ENCODE peak calls at places on chromosomes 11 and 22, in six cellular contexts. U, E, Q, B, M and C are unnamed samples. For H3K9me3, the result is how much of the 10 kb centered on the place peaks cover.

GRCh38 chr11:59667812-59668187 is 1.0 kb downstream of the PATL1 start:
- DNase-seq in M (no peak), Q (no peak), U (no peak), E (no peak), B (no peak), C (no peak)

GRCh38 chr11:105298174-105298573 is 158.6 kb upstream of the CARD18 start:
- DNase-seq in E (no peak), U (peak), B (peak), Q (no peak), M (no peak), C (no peak)

GRCh38 chr11:114180301-114181055 is 115.7 kb upstream of the NNMT start:
- DNase-seq in Q (peak), U (no peak), M (no peak), E (no peak), B (peak), C (peak)

GRCh38 chr11:65041206-65042035 is at the start of gene SAC3D1:
- DNase-seq in Q (peak), E (peak), M (no peak), U (peak), B (peak), C (no peak)

GRCh38 chr11:58193403-58193802 is 4.5 kb downstream of the OR9Q2 start:
- DNase-seq in B (no peak), U (no peak), Q (no peak), M (no peak), E (no peak), C (no peak)

GRCh38 chr22:28229566-28230483 is 310.8 kb upstream of the PITPNB start:
- DNase-seq in B (peak), U (peak), Q (no peak), M (no peak), E (no peak), C (no peak)

GRCh38 chr22:42303304-42304020 is 33.0 kb upstream of the TCF20 start:
- DNase-seq in M (no peak), E (no peak), Q (no peak), U (no peak), B (no peak), C (no peak)

GRCh38 chr11:119206512-119207299 is 567 bp downstream of the CBL start:
- DNase-seq in E (peak), M (no peak), U (no peak), B (peak), Q (peak), C (peak)

GRCh38 chr22:24517446-24517845 is 22.3 kb downstream of the UPB1 start:
- DNase-seq in E (no peak), M (no peak), U (no peak), Q (no peak), B (no peak), C (no peak)

GRCh38 chr11:121024989-121025388 is 1.1 kb downstream of the TBCEL start:
- DNase-seq in Q (peak), M (no peak), E (no peak), U (peak), B (peak), C (no peak)

GRCh38 chr11:109112748-109113378 is 309.1 kb upstream of the C11orf87 start:
- DNase-seq in M (no peak), U (no peak), Q (no peak), E (no peak), B (no peak), C (no peak)

GRCh38 chr11:106281455-106282173 is 204.2 kb downstream of the AASDHPPT start:
- DNase-seq in E (no peak), U (peak), Q (peak), B (peak), M (no peak), C (no peak)

GRCh38 chr11:63165710-63166310 is 21.8 kb upstream of the SLC22A24 start:
- DNase-seq in Q (no peak), E (no peak), M (no peak), U (no peak), B (no peak), C (no peak)

GRCh38 chr22:34917239-34917638 is 148.7 kb upstream of the ISX start:
- DNase-seq in U (no peak), M (no peak), Q (no peak), E (no peak), B (no peak), C (no peak)

GRCh38 chr11:12157241-12157661 is 46.9 kb downstream of the MICAL2 start:
- DNase-seq in Q (no peak), B (peak), U (peak), M (no peak), E (no peak), C (no peak)

GRCh38 chr11:6452219-6452618 is 11.4 kb upstream of the HPX start:
- DNase-seq in M (no peak), U (peak), B (no peak), Q (no peak), E (no peak), C (no peak)

GRCh38 chr11:2148253-2149000 is 9.2 kb upstream of the IGF2 start:
- DNase-seq in Q (no peak), E (no peak), M (no peak), B (no peak), U (no peak), C (no peak)

GRCh38 chr22:30943368-30943767 is 25.2 kb downstream of the MORC2 start:
- DNase-seq in Q (no peak), E (no peak), B (no peak), M (no peak), U (no peak), C (no peak)

GRCh38 chr22:22450343-22450839 is 58.2 kb downstream of the ZNF280B start:
- DNase-seq in B (no peak), Q (peak), U (no peak), E (no peak), M (no peak), C (no peak)

GRCh38 chr11:2769779-2770555 is 70.2 kb upstream of the KCNQ1OT1 start:
- DNase-seq in M (no peak), E (no peak), Q (no peak), U (no peak), B (no peak), C (no peak)

GRCh38 chr11:69431893-69432738 is 49.3 kb upstream of the LINC01488 start:
- DNase-seq in B (no peak), M (no peak), Q (no peak), E (no peak), U (no peak), C (no peak)

GRCh38 chr11:111633756-111634362 is 31.6 kb downstream of the SIK2 start:
- DNase-seq in M (no peak), U (peak), Q (no peak), E (no peak), B (no peak), C (no peak)

GRCh38 chr11:88105952-88106351 is 69.3 kb downstream of the RAB38 start:
- DNase-seq in U (no peak), E (no peak), M (no peak), B (no peak), Q (no peak), C (no peak)

GRCh38 chr11:34546511-34547206 is 33.1 kb upstream of the ELF5 start:
- DNase-seq in M (no peak), U (no peak), E (peak), Q (no peak), B (no peak), C (no peak)

GRCh38 chr22:20606041-20606783 is 98.8 kb downstream of the MED15 start:
- DNase-seq in U (peak), M (peak), B (peak), Q (peak), E (peak), C (peak)

GRCh38 chr11:2412323-2412722 is 11.8 kb downstream of the TSSC4 start:
- DNase-seq in B (no peak), U (no peak), Q (no peak), M (no peak), E (no peak), C (no peak)

GRCh38 chr11:36540998-36541397 is 26.8 kb upstream of the RAG1 start:
- DNase-seq in U (peak), Q (peak), E (no peak), B (peak), M (peak), C (peak)

GRCh38 chr11:70713988-70714665 is 315.8 kb downstream of the CTTN start:
- DNase-seq in M (peak), Q (no peak), E (peak), B (no peak), U (no peak), C (peak)

GRCh38 chr11:17927643-17928343 is 85.1 kb downstream of the SERGEF start:
- DNase-seq in U (peak), E (no peak), M (no peak), Q (no peak), B (peak), C (no peak)

GRCh38 chr11:124920870-124921609 is 2.0 kb downstream of the HEPN1 start:
- DNase-seq in Q (peak), E (peak), B (peak), U (peak), M (no peak), C (peak)

GRCh38 chr22:10741210-10741609 is 4786.8 kb upstream of the OR11H1 start:
- DNase-seq in U (no peak), B (no peak), E (no peak), M (no peak), Q (no peak), C (no peak)

GRCh38 chr11:42890773-42891172 is 421.0 kb upstream of the API5 start:
- DNase-seq in M (no peak), Q (no peak), E (no peak), U (no peak), B (no peak), C (no peak)

DNA sequence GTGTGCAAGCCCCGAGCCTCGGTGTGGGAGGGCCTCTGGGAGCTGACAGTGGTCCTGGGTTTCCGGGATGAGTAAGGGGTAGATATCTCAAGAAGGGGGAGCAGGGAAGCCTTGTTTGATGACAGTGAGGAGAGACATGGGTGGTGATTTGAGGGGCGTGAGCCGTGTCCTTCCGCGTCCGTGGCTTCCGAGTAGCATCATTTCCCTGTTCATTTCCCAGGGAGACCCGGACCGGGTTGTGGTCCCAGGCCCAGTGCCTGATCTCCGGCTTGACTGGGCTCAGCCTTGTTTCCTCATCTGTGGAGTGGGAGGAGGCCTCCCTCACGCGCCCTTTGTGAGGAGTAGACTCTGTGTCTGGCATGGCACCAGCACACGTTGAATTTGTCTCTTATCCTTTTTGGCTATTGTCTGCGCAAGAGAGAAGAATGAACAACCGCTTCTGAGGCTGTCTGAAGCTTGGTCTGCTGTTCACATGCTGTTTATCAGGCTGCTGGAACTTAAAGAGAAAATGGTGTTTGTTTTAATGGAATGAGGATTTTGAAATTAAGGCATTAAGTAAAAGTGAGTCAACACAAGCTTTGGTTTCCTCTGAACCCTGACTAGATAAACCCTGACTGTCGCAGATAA is 348.5 kb downstream of the TBC1D22A start:
- DNase-seq in M (no peak), U (peak), Q (peak), E (no peak), B (peak), C (no peak)
- H3K14ac ChIP-seq in M (no peak), U (no peak), Q (no peak), E (no peak), B (no peak), C (no peak)

DNA sequence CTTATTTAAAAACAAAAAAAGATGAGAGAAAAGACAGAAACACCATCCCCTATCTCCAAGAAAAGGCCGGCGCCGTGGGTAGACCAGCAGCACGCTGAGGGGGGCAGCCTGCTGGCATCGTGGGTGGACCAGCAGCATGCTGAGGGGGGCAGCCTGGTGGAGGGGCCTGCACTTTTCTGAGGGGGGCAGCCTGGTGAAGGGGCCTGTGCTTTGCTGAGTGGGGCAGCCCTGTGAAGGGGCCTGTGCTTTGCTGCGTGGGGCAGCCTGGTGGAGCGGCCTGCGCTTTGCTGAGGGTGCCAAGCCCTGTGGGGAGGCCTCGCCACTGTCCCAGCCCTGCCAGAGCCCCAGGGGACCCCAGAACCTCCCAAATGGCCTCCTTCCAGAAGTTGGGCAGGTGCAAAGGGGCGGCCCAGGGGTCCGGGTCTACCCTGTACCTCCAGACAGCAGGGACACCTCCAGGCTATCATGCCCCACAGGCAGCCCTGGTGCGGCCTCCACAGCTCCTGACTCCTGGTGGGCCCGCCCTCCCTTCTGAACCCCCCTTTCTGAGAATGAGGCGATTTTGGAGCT is 1185.7 kb downstream of the BRD1 start:
- DNase-seq in U (no peak), B (no peak), M (no peak), E (no peak), Q (no peak), C (no peak)
- H3K9me3 ChIP-seq in U (half or more), B (under half), M (under half), E (under half), Q (under half), C (under half)

GRCh38 chr11:44773351-44773965 is 46.7 kb downstream of the TSPAN18 start:
- DNase-seq in B (no peak), U (peak), Q (no peak), E (no peak), M (no peak), C (peak)
- H3K14ac ChIP-seq in B (no peak), U (no peak), Q (no peak), E (no peak), M (no peak), C (no peak)

GRCh38 chr11:74175923-74176322 is 4.8 kb downstream of the PPME1 start:
- DNase-seq in Q (no peak), E (no peak), M (no peak), B (no peak), U (no peak), C (no peak)
- H3K9me3 ChIP-seq in Q (under half), E (under half), M (under half), B (under half), U (under half), C (under half)

GRCh38 chr11:19736831-19737230 is 24.2 kb downstream of the NAV2 start:
- DNase-seq in B (no peak), Q (no peak), M (no peak), E (no peak), U (no peak), C (no peak)
- H3K14ac ChIP-seq in B (no peak), Q (no peak), M (no peak), E (no peak), U (no peak), C (no peak)

GRCh38 chr11:8810331-8811301 is 100.4 kb upstream of the AKIP1 start:
- DNase-seq in M (no peak), E (peak), Q (no peak), U (peak), B (peak), C (peak)
- H3K9me3 ChIP-seq in M (under half), E (under half), Q (under half), U (under half), B (under half), C (under half)

GRCh38 chr11:21636561-21636960 is 556.3 kb upstream of the ANO5 start:
- DNase-seq in Q (no peak), E (no peak), B (no peak), M (no peak), U (no peak), C (no peak)

GRCh38 chr11:21630934-21631478 is 561.9 kb upstream of the ANO5 start:
- DNase-seq in Q (no peak), E (no peak), U (no peak), M (no peak), B (no peak), C (no peak)

GRCh38 chr11:21635359-21635758 is 557.5 kb upstream of the ANO5 start:
- DNase-seq in B (no peak), Q (no peak), M (no peak), E (no peak), U (no peak), C (no peak)

GRCh38 chr11:21628641-21629040 is 564.2 kb upstream of the ANO5 start:
- DNase-seq in E (no peak), M (no peak), B (no peak), Q (no peak), U (no peak), C (no peak)

GRCh38 chr11:21634491-21634890 is 558.4 kb upstream of the ANO5 start:
- DNase-seq in Q (no peak), E (no peak), B (no peak), U (no peak), M (no peak), C (no peak)
- H3K14ac ChIP-seq in Q (no peak), E (no peak), B (no peak), U (no peak), M (no peak), C (no peak)

GRCh38 chr11:38226684-38227083 is 1628.6 kb upstream of the RAG2 start:
- DNase-seq in U (no peak), E (no peak), B (no peak), M (no peak), Q (no peak), C (no peak)

DNA sequence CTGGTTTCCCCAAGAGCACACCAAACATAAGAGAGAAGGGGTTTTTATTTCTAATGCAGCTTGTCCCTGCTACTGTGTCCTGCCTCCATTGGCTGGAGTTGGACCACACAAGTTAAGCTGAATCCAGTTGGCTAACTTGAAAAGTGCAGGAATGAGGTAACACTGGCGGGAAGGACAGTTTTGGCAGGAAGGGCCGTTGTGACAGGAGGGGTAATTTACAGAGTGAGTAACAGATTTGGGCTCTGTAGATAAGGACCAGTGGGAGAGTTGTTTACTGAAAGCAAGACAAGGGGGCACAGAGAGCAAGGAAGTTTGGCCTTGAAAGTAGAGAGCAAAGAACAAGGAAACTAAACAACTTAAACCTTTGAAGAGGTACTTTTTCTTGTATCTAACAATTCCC is 1623.3 kb upstream of the RAG2 start:
- DNase-seq in E (no peak), Q (no peak), B (no peak), U (no peak), M (no peak), C (no peak)
- H3K9me3 ChIP-seq in E (under half), Q (under half), B (under half), U (under half), M (under half), C (under half)

GRCh38 chr11:72179804-72180396 is 12.0 kb upstream of the FOLR1 start:
- DNase-seq in Q (no peak), U (no peak), B (no peak), M (no peak), E (no peak), C (no peak)

GRCh38 chr11:72173291-72173690 is 18.6 kb upstream of the FOLR1 start:
- DNase-seq in E (no peak), U (peak), M (no peak), B (no peak), Q (no peak), C (no peak)

GRCh38 chr11:72179049-72179803 is 12.7 kb upstream of the FOLR1 start:
- DNase-seq in E (no peak), Q (no peak), U (no peak), B (no peak), M (no peak), C (no peak)

DNA sequence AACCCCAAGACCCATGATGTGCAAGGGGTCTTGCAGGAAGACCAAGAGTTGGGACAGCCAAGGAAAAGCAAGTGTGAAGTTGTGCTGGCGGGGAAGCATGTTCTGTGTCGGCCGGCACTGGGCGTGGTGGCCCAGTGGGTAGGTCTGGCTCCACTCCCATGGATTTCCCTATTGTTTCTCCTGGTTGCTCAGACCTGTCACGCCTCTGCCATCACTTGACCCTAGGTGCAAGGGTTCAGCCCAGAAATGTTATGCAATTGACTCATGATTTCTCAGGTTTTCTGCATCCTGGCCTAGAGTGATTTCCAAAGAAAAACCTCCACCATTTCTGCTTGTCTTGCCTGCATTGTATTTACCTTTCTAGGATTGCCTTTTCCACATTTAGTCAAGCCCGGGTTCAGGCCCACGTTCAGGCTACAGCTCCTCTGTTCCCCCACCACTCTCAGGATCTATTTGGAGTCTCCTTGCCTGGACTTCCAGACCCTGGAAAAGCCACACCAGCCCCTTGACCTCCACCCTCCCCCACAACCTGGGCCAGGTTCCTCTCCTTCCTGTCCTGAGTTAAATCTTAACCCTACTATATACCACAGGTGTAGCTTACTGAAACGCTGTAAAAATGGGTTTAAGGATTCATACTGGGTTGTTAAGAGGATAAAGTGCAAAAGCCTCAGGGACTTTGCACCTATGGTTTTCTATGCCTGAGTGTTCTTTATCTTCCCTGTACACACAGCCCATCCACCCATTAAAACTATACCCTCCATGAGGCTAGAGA is 17.5 kb upstream of the FOLR1 start:
- DNase-seq in U (no peak), B (no peak), Q (no peak), M (no peak), E (no peak), C (no peak)
- H3K14ac ChIP-seq in U (no peak), B (no peak), Q (no peak), M (no peak), E (no peak), C (no peak)